ENCODE peak calls at places on chromosomes 13 and 19, in eight cellular contexts. T is progenitor cell of endocrine pancreas; W is skeletal muscle cell; B is OCI-LY7; P is HS-5; Z is ELR; G is adrenal gland; F is CD8-positive, alpha-beta T cell. R is an unnamed sample.

GRCh38 chr19:3033595-3034193 is 4.6 kb upstream of the TLE2 start:
- DNase-seq in F (no peak), T (no peak), G (peak), B (no peak), Z (peak), P (no peak), W (no peak), R (no peak)

GRCh38 chr19:41083516-41083915 is 4.7 kb upstream of the CYP2A13 start:
- DNase-seq in G (no peak), Z (no peak), T (no peak), P (no peak), B (no peak), W (no peak), F (no peak), R (no peak)

GRCh38 chr13:60265566-60265965 is 101.8 kb upstream of the DIAPH3 start:
- DNase-seq in P (no peak), G (no peak), W (no peak), B (no peak), Z (no peak), T (no peak), F (no peak), R (no peak)

GRCh38 chr19:50874185-50874584 is 946 bp downstream of the KLK2 start:
- DNase-seq in P (no peak), T (no peak), F (no peak), W (no peak), Z (no peak), G (no peak), B (no peak), R (no peak)

GRCh38 chr13:46211521-46212351 is at the start of gene LRRC63:
- DNase-seq in W (no peak), P (no peak), F (peak), Z (peak), T (peak), G (peak), B (no peak), R (no peak)

GRCh38 chr13:84362777-84363176 is 480.5 kb upstream of the SLITRK1 start:
- DNase-seq in P (no peak), T (no peak), G (no peak), Z (peak), F (no peak), W (peak), B (no peak), R (no peak)

GRCh38 chr19:18339703-18340102 is 695 bp upstream of the PGPEP1 start:
- DNase-seq in Z (peak), W (no peak), P (no peak), B (peak), F (no peak), T (no peak), G (no peak), R (no peak)

GRCh38 chr19:18866800-18867123 is 29.2 kb downstream of the CERS1 start:
- DNase-seq in F (no peak), T (no peak), P (no peak), G (no peak), W (no peak), Z (no peak), B (no peak), R (no peak)

GRCh38 chr19:43763473-43763939 is 8.7 kb upstream of the SMG9 start:
- DNase-seq in P (no peak), B (no peak), Z (peak), G (peak), F (no peak), T (no peak), W (no peak), R (no peak)

GRCh38 chr19:1311543-1312091 is 25.9 kb downstream of the EFNA2 start:
- DNase-seq in W (no peak), T (no peak), G (no peak), B (no peak), P (no peak), F (no peak), Z (no peak), R (no peak)

GRCh38 chr13:24927810-24928404 is 163.9 kb downstream of the RNF17 start:
- DNase-seq in Z (no peak), P (no peak), F (no peak), B (no peak), G (no peak), T (no peak), W (no peak), R (no peak)

GRCh38 chr13:45402641-45403040 is 15.5 kb downstream of the SLC25A30 start:
- DNase-seq in T (no peak), W (no peak), Z (no peak), G (no peak), F (no peak), B (no peak), P (no peak), R (no peak)

GRCh38 chr19:40217027-40217810 is 965 bp downstream of the TTC9B start:
- DNase-seq in F (no peak), B (peak), Z (no peak), T (peak), P (no peak), W (no peak), G (no peak), R (no peak)

GRCh38 chr13:42660367-42660965 is 86.5 kb downstream of the TNFSF11 start:
- DNase-seq in Z (peak), P (no peak), W (no peak), F (no peak), T (no peak), B (peak), G (no peak), R (peak)

GRCh38 chr13:112785419-112785856 is 95.6 kb downstream of the ATP11A start:
- DNase-seq in W (no peak), G (no peak), T (no peak), F (no peak), Z (no peak), B (no peak), P (no peak), R (no peak)

GRCh38 chr13:61954092-61954491 is 538.4 kb upstream of the PCDH20 start:
- DNase-seq in P (no peak), G (no peak), W (peak), F (no peak), Z (peak), T (no peak), B (peak), R (peak)

GRCh38 chr19:11046608-11047354 is 42.5 kb upstream of the LDLR start:
- DNase-seq in W (no peak), B (peak), F (no peak), T (no peak), G (no peak), Z (no peak), P (no peak), R (no peak)

GRCh38 chr19:46824887-46825730 is 25.5 kb downstream of the AP2S1 start:
- DNase-seq in P (no peak), W (no peak), T (no peak), B (peak), F (no peak), Z (no peak), G (no peak), R (no peak)

GRCh38 chr13:106569233-106570095 is 1.5 kb upstream of the ARGLU1 start:
- DNase-seq in G (no peak), W (no peak), B (no peak), Z (peak), F (no peak), T (no peak), P (no peak), R (no peak)

GRCh38 chr19:37931941-37932655 is 25.1 kb downstream of the SIPA1L3 start:
- DNase-seq in B (peak), W (no peak), P (no peak), G (no peak), T (peak), Z (peak), F (no peak), R (peak)

GRCh38 chr13:35016362-35017148 is 74.5 kb downstream of the NBEA start:
- DNase-seq in Z (no peak), G (no peak), B (no peak), F (no peak), T (no peak), W (no peak), P (no peak), R (no peak)

GRCh38 chr19:34230833-34231232 is 23.5 kb upstream of the GARRE1 start:
- DNase-seq in B (no peak), T (no peak), G (no peak), P (no peak), Z (no peak), W (no peak), F (no peak), R (no peak)

GRCh38 chr19:35254341-35255297 is 5.8 kb downstream of the LSR start:
- DNase-seq in B (no peak), G (no peak), P (no peak), F (no peak), T (no peak), Z (no peak), W (no peak), R (no peak)

GRCh38 chr19:14061751-14062557 is at the start of gene PALM3:
- DNase-seq in Z (no peak), F (no peak), T (no peak), G (no peak), B (no peak), P (no peak), W (no peak), R (no peak)

GRCh38 chr19:52492201-52492960 is 35.1 kb upstream of the ZNF808 start:
- DNase-seq in F (no peak), W (no peak), T (peak), Z (no peak), G (no peak), B (no peak), P (no peak), R (no peak)

GRCh38 chr19:36973021-36973843 is 57.1 kb downstream of the ZNF568 start:
- DNase-seq in Z (peak), G (peak), P (no peak), B (no peak), T (no peak), W (peak), F (peak), R (peak)

GRCh38 chr19:29547361-29547960 is 21.7 kb downstream of the VSTM2B start:
- DNase-seq in W (no peak), Z (no peak), G (no peak), P (no peak), B (no peak), T (no peak), F (no peak), R (no peak)

GRCh38 chr19:35272122-35272715 is 3.5 kb downstream of the USF2 start:
- DNase-seq in G (no peak), F (no peak), W (no peak), T (no peak), P (no peak), B (no peak), Z (no peak), R (no peak)

GRCh38 chr19:42068756-42069571 is 1.0 kb downstream of the GRIK5 start:
- DNase-seq in P (no peak), B (no peak), G (no peak), T (no peak), Z (no peak), W (no peak), F (no peak), R (no peak)

GRCh38 chr19:4976412-4977298 is 7.7 kb downstream of the KDM4B start:
- DNase-seq in B (no peak), W (peak), T (no peak), P (no peak), F (no peak), G (peak), Z (peak), R (peak)

GRCh38 chr13:112697756-112698655 is 8.2 kb downstream of the ATP11A start:
- DNase-seq in T (no peak), W (no peak), G (peak), P (no peak), F (no peak), B (no peak), Z (no peak), R (no peak)

GRCh38 chr19:41997121-41997850 is 3.3 kb upstream of the ATP1A3 start:
- DNase-seq in F (peak), G (peak), B (peak), W (no peak), P (no peak), Z (peak), T (peak), R (peak)

GRCh38 chr13:73767747-73768315 is 366.4 kb downstream of the KLF12 start:
- DNase-seq in F (no peak), T (no peak), B (peak), W (no peak), P (no peak), G (no peak), Z (peak), R (no peak)